ENCODE peak calls at places on chromosomes 3 and 15, in four cellular contexts. One of them, this sample, is unnamed.

GRCh38 chr3:174955513-174956001 is 96.4 kb downstream of the NAALADL2 start:
- DNase-seq in GM12865: no peak
- DNase-seq in heart left ventricle: no peak
- DNase-seq in activated T-helper 9 cell treated with anti-CD3 and anti-CD28 coated beads, Interleukin-2, amount 50 U/mL, for 16 hours: no peak
- DNase-seq in this sample: peak; percentile 75

GRCh38 chr3:85930718-85931117 is 971.9 kb downstream of the CADM2 start:
- DNase-seq in GM12865: no peak
- DNase-seq in heart left ventricle: no peak
- DNase-seq in activated T-helper 9 cell treated with anti-CD3 and anti-CD28 coated beads, Interleukin-2, amount 50 U/mL, for 16 hours: no peak
- DNase-seq in this sample: no peak

GRCh38 chr3:149654188-149654601 is 3.6 kb downstream of the WWTR1 start:
- DNase-seq in activated T-helper 9 cell treated with anti-CD3 and anti-CD28 coated beads, Interleukin-2, amount 50 U/mL, for 16 hours: no peak
- DNase-seq in heart left ventricle: no peak
- DNase-seq in GM12865: peak; percentile 23
- DNase-seq in this sample: peak; percentile 79

GRCh38 chr3:11513817-11514135 is 129.9 kb downstream of the VGLL4 start:
- DNase-seq in activated T-helper 9 cell treated with anti-CD3 and anti-CD28 coated beads, Interleukin-2, amount 50 U/mL, for 16 hours: no peak
- DNase-seq in heart left ventricle: no peak
- DNase-seq in GM12865: no peak
- DNase-seq in this sample: no peak

GRCh38 chr3:56547486-56547885 is 9.5 kb upstream of the CCDC66 start:
- DNase-seq in heart left ventricle: no peak
- DNase-seq in activated T-helper 9 cell treated with anti-CD3 and anti-CD28 coated beads, Interleukin-2, amount 50 U/mL, for 16 hours: no peak
- DNase-seq in GM12865: no peak
- DNase-seq in this sample: no peak

GRCh38 chr3:22029480-22029879 is 278.5 kb upstream of the ZNF385D start:
- DNase-seq in activated T-helper 9 cell treated with anti-CD3 and anti-CD28 coated beads, Interleukin-2, amount 50 U/mL, for 16 hours: no peak
- DNase-seq in heart left ventricle: no peak
- DNase-seq in GM12865: no peak
- DNase-seq in this sample: no peak

GRCh38 chr3:110811050-110811449 is 260.6 kb upstream of the NECTIN3 start:
- DNase-seq in activated T-helper 9 cell treated with anti-CD3 and anti-CD28 coated beads, Interleukin-2, amount 50 U/mL, for 16 hours: no peak
- DNase-seq in heart left ventricle: no peak
- DNase-seq in GM12865: no peak
- DNase-seq in this sample: no peak

GRCh38 chr15:36598529-36599177 is 19.2 kb downstream of the CDIN1 start:
- DNase-seq in heart left ventricle: no peak
- DNase-seq in activated T-helper 9 cell treated with anti-CD3 and anti-CD28 coated beads, Interleukin-2, amount 50 U/mL, for 16 hours: no peak
- DNase-seq in GM12865: no peak
- DNase-seq in this sample: no peak

GRCh38 chr15:51849866-51850265 is 20.4 kb downstream of the TMOD3 start:
- DNase-seq in GM12865: no peak
- DNase-seq in activated T-helper 9 cell treated with anti-CD3 and anti-CD28 coated beads, Interleukin-2, amount 50 U/mL, for 16 hours: no peak
- DNase-seq in heart left ventricle: no peak
- DNase-seq in this sample: no peak

This sample was measured in EL.